ENCODE peak calls at places on chromosomes 3 and 15, in seven cellular contexts. One of them, this sample, is unnamed.

GRCh38 chr15:63553388-63553791 is 43.8 kb upstream of the FBXL22 start:
- DNase-seq in dorsolateral prefrontal cortex: no peak
- DNase-seq in EL: peak
- DNase-seq in midbrain: peak
- DNase-seq in HuH-7: no peak
- DNase-seq in AML-193: peak
- DNase-seq in fibroblast of lung: peak
- DNase-seq in this sample: peak

GRCh38 chr15:45831787-45832186 is 197.0 kb downstream of the SQOR start:
- DNase-seq in HuH-7: no peak
- DNase-seq in dorsolateral prefrontal cortex: no peak
- DNase-seq in EL: no peak
- DNase-seq in fibroblast of lung: no peak
- DNase-seq in AML-193: no peak
- DNase-seq in midbrain: no peak
- DNase-seq in this sample: no peak

GRCh38 chr15:62568004-62568403 is 402.9 kb upstream of the C2CD4B start:
- DNase-seq in EL: no peak
- DNase-seq in fibroblast of lung: no peak
- DNase-seq in midbrain: no peak
- DNase-seq in AML-193: no peak
- DNase-seq in HuH-7: no peak
- DNase-seq in dorsolateral prefrontal cortex: no peak
- DNase-seq in this sample: no peak

GRCh38 chr3:77303943-77304778 is 264.3 kb downstream of the ROBO2 start:
- DNase-seq in EL: no peak
- DNase-seq in midbrain: no peak
- DNase-seq in fibroblast of lung: no peak
- DNase-seq in dorsolateral prefrontal cortex: no peak
- DNase-seq in HuH-7: no peak
- DNase-seq in AML-193: no peak
- DNase-seq in this sample: peak

GRCh38 chr3:50405249-50405648 is 45.9 kb upstream of the TMEM115 start:
- DNase-seq in midbrain: no peak
- DNase-seq in fibroblast of lung: peak
- DNase-seq in HuH-7: peak
- DNase-seq in dorsolateral prefrontal cortex: no peak
- DNase-seq in EL: no peak
- DNase-seq in AML-193: no peak
- DNase-seq in this sample: no peak

GRCh38 chr3:122992628-122993570 is 34.7 kb downstream of the SEMA5B start:
- DNase-seq in HuH-7: no peak
- DNase-seq in EL: no peak
- DNase-seq in midbrain: peak
- DNase-seq in AML-193: no peak
- DNase-seq in dorsolateral prefrontal cortex: peak
- DNase-seq in fibroblast of lung: no peak
- DNase-seq in this sample: peak

GRCh38 chr3:42600958-42601675 is 631 bp downstream of the NKTR start:
- DNase-seq in HuH-7: peak
- DNase-seq in midbrain: peak
- DNase-seq in EL: peak
- DNase-seq in AML-193: peak
- DNase-seq in dorsolateral prefrontal cortex: no peak
- DNase-seq in fibroblast of lung: peak
- DNase-seq in this sample: no peak

GRCh38 chr3:125591116-125591755 is 4.1 kb downstream of the OSBPL11 start:
- DNase-seq in dorsolateral prefrontal cortex: no peak
- DNase-seq in fibroblast of lung: no peak
- DNase-seq in AML-193: no peak
- DNase-seq in EL: peak
- DNase-seq in midbrain: peak
- DNase-seq in HuH-7: no peak
- DNase-seq in this sample: no peak

GRCh38 chr3:77411334-77411733 is 371.4 kb downstream of the ROBO2 start:
- DNase-seq in HuH-7: no peak
- DNase-seq in AML-193: no peak
- DNase-seq in dorsolateral prefrontal cortex: no peak
- DNase-seq in fibroblast of lung: no peak
- DNase-seq in midbrain: no peak
- DNase-seq in EL: peak
- DNase-seq in this sample: no peak

GRCh38 chr15:90885432-90886290 is 1.4 kb downstream of the FES start:
- DNase-seq in midbrain: peak
- DNase-seq in AML-193: peak
- DNase-seq in dorsolateral prefrontal cortex: peak
- DNase-seq in HuH-7: peak
- DNase-seq in EL: peak
- DNase-seq in fibroblast of lung: peak
- DNase-seq in this sample: no peak

GRCh38 chr3:104687362-104687761 is 679.3 kb upstream of the ALCAM start:
- DNase-seq in AML-193: no peak
- DNase-seq in fibroblast of lung: no peak
- DNase-seq in dorsolateral prefrontal cortex: no peak
- DNase-seq in HuH-7: peak
- DNase-seq in midbrain: no peak
- DNase-seq in EL: no peak
- DNase-seq in this sample: no peak

GRCh38 chr15:67892559-67893377 is 52.9 kb upstream of the RNU6-1 start:
- DNase-seq in dorsolateral prefrontal cortex: no peak
- DNase-seq in HuH-7: no peak
- DNase-seq in AML-193: no peak
- DNase-seq in fibroblast of lung: peak
- DNase-seq in EL: no peak
- DNase-seq in midbrain: no peak
- DNase-seq in this sample: no peak

GRCh38 chr3:27591811-27592210 is 107.6 kb upstream of the SLC4A7 start:
- DNase-seq in AML-193: no peak
- DNase-seq in fibroblast of lung: no peak
- DNase-seq in EL: no peak
- DNase-seq in dorsolateral prefrontal cortex: no peak
- DNase-seq in HuH-7: no peak
- DNase-seq in midbrain: no peak
- DNase-seq in this sample: no peak

GRCh38 chr3:155753038-155753647 is 8.3 kb upstream of the PLCH1 start:
- DNase-seq in midbrain: no peak
- DNase-seq in fibroblast of lung: peak
- DNase-seq in HuH-7: no peak
- DNase-seq in EL: peak
- DNase-seq in AML-193: peak
- DNase-seq in dorsolateral prefrontal cortex: no peak
- DNase-seq in this sample: peak

GRCh38 chr3:52534281-52535183 is 875 bp upstream of the NT5DC2 start:
- DNase-seq in midbrain: no peak
- DNase-seq in AML-193: no peak
- DNase-seq in HuH-7: no peak
- DNase-seq in fibroblast of lung: peak
- DNase-seq in EL: peak
- DNase-seq in dorsolateral prefrontal cortex: peak
- DNase-seq in this sample: no peak

GRCh38 chr3:5122741-5123706 is 932 bp downstream of the ARL8B start:
- DNase-seq in EL: peak
- DNase-seq in fibroblast of lung: peak
- DNase-seq in midbrain: peak
- DNase-seq in AML-193: peak
- DNase-seq in dorsolateral prefrontal cortex: peak
- DNase-seq in HuH-7: peak
- DNase-seq in this sample: no peak

GRCh38 chr3:98617841-98618240 is 24.4 kb upstream of the CPOX start:
- DNase-seq in midbrain: no peak
- DNase-seq in HuH-7: no peak
- DNase-seq in AML-193: no peak
- DNase-seq in fibroblast of lung: no peak
- DNase-seq in dorsolateral prefrontal cortex: no peak
- DNase-seq in EL: no peak
- DNase-seq in this sample: no peak

GRCh38 chr3:129625071-129625874 is 18.8 kb upstream of the PLXND1 start:
- DNase-seq in midbrain: no peak
- DNase-seq in dorsolateral prefrontal cortex: no peak
- DNase-seq in fibroblast of lung: no peak
- DNase-seq in EL: peak
- DNase-seq in AML-193: no peak
- DNase-seq in HuH-7: peak
- DNase-seq in this sample: no peak

GRCh38 chr3:56771376-56771775 is 30.4 kb downstream of the ARHGEF3 start:
- DNase-seq in fibroblast of lung: no peak
- DNase-seq in AML-193: no peak
- DNase-seq in dorsolateral prefrontal cortex: no peak
- DNase-seq in EL: no peak
- DNase-seq in HuH-7: no peak
- DNase-seq in midbrain: no peak
- DNase-seq in this sample: no peak

GRCh38 chr3:37902674-37903073 is 41.0 kb downstream of the CTDSPL start:
- DNase-seq in HuH-7: no peak
- DNase-seq in dorsolateral prefrontal cortex: no peak
- DNase-seq in fibroblast of lung: no peak
- DNase-seq in AML-193: no peak
- DNase-seq in midbrain: no peak
- DNase-seq in EL: no peak
- DNase-seq in this sample: no peak

GRCh38 chr15:78110096-78110495 is 17.7 kb downstream of the SH2D7 start:
- DNase-seq in EL: no peak
- DNase-seq in midbrain: no peak
- DNase-seq in HuH-7: no peak
- DNase-seq in dorsolateral prefrontal cortex: no peak
- DNase-seq in AML-193: no peak
- DNase-seq in fibroblast of lung: no peak
- DNase-seq in this sample: no peak

GRCh38 chr3:21310176-21310575 is 440.8 kb downstream of the ZNF385D start:
- DNase-seq in fibroblast of lung: no peak
- DNase-seq in HuH-7: no peak
- DNase-seq in AML-193: no peak
- DNase-seq in dorsolateral prefrontal cortex: no peak
- DNase-seq in EL: peak
- DNase-seq in midbrain: no peak
- DNase-seq in this sample: no peak

GRCh38 chr3:72533584-72534473 is 314.4 kb downstream of the SHQ1 start:
- DNase-seq in dorsolateral prefrontal cortex: no peak
- DNase-seq in fibroblast of lung: no peak
- DNase-seq in HuH-7: no peak
- DNase-seq in EL: no peak
- DNase-seq in AML-193: peak
- DNase-seq in midbrain: no peak
- DNase-seq in this sample: no peak

GRCh38 chr15:34984884-34985630 is 3.0 kb downstream of the ZNF770 start:
- DNase-seq in AML-193: peak
- DNase-seq in HuH-7: no peak
- DNase-seq in EL: no peak
- DNase-seq in fibroblast of lung: peak
- DNase-seq in dorsolateral prefrontal cortex: no peak
- DNase-seq in midbrain: no peak
- DNase-seq in this sample: no peak

GRCh38 chr3:186965141-186965879 is 35.0 kb downstream of the ST6GAL1 start:
- DNase-seq in fibroblast of lung: peak
- DNase-seq in dorsolateral prefrontal cortex: no peak
- DNase-seq in HuH-7: no peak
- DNase-seq in AML-193: no peak
- DNase-seq in EL: peak
- DNase-seq in midbrain: no peak
- DNase-seq in this sample: no peak

GRCh38 chr15:99958426-99959097 is 225.3 kb upstream of the LYSMD4 start:
- DNase-seq in HuH-7: peak
- DNase-seq in fibroblast of lung: no peak
- DNase-seq in AML-193: no peak
- DNase-seq in EL: no peak
- DNase-seq in midbrain: no peak
- DNase-seq in dorsolateral prefrontal cortex: no peak
- DNase-seq in this sample: no peak

GRCh38 chr15:73955326-73955725 is 29.1 kb downstream of the LOXL1 start:
- DNase-seq in HuH-7: no peak
- DNase-seq in midbrain: no peak
- DNase-seq in EL: no peak
- DNase-seq in fibroblast of lung: no peak
- DNase-seq in AML-193: no peak
- DNase-seq in dorsolateral prefrontal cortex: no peak
- DNase-seq in this sample: no peak

GRCh38 chr3:187012609-187013051 is 82.3 kb downstream of the ST6GAL1 start:
- DNase-seq in midbrain: no peak
- DNase-seq in fibroblast of lung: no peak
- DNase-seq in EL: peak
- DNase-seq in AML-193: no peak
- DNase-seq in dorsolateral prefrontal cortex: no peak
- DNase-seq in HuH-7: no peak
- DNase-seq in this sample: no peak

GRCh38 chr15:39184701-39185390 is 396.0 kb upstream of the THBS1 start:
- DNase-seq in dorsolateral prefrontal cortex: no peak
- DNase-seq in HuH-7: no peak
- DNase-seq in EL: no peak
- DNase-seq in fibroblast of lung: no peak
- DNase-seq in AML-193: no peak
- DNase-seq in midbrain: no peak
- DNase-seq in this sample: no peak

GRCh38 chr3:110378481-110378880 is 693.1 kb upstream of the NECTIN3 start:
- DNase-seq in HuH-7: no peak
- DNase-seq in EL: peak
- DNase-seq in midbrain: no peak
- DNase-seq in fibroblast of lung: peak
- DNase-seq in dorsolateral prefrontal cortex: no peak
- DNase-seq in AML-193: no peak
- DNase-seq in this sample: no peak

GRCh38 chr3:69197922-69198540 is 75.6 kb upstream of the LMOD3 start:
- DNase-seq in midbrain: no peak
- DNase-seq in EL: no peak
- DNase-seq in dorsolateral prefrontal cortex: no peak
- DNase-seq in HuH-7: no peak
- DNase-seq in AML-193: no peak
- DNase-seq in fibroblast of lung: no peak
- DNase-seq in this sample: no peak

GRCh38 chr15:31238906-31239305 is 87.7 kb upstream of the KLF13 start:
- DNase-seq in HuH-7: no peak
- DNase-seq in AML-193: no peak
- DNase-seq in dorsolateral prefrontal cortex: no peak
- DNase-seq in fibroblast of lung: no peak
- DNase-seq in midbrain: no peak
- DNase-seq in EL: no peak
- DNase-seq in this sample: no peak

GRCh38 chr3:186570096-186570940 is at the start of gene DNAJB11:
- DNase-seq in AML-193: peak
- DNase-seq in HuH-7: peak
- DNase-seq in midbrain: peak
- DNase-seq in dorsolateral prefrontal cortex: peak
- DNase-seq in fibroblast of lung: peak
- DNase-seq in EL: peak
- DNase-seq in this sample: peak

GRCh38 chr3:29026959-29027358 is 253.9 kb upstream of the RBMS3 start:
- DNase-seq in AML-193: no peak
- DNase-seq in HuH-7: no peak
- DNase-seq in fibroblast of lung: peak
- DNase-seq in EL: no peak
- DNase-seq in dorsolateral prefrontal cortex: no peak
- DNase-seq in midbrain: no peak
- DNase-seq in this sample: no peak

GRCh38 chr15:84816694-84817460 is at the start of gene ALPK3:
- DNase-seq in HuH-7: no peak
- DNase-seq in AML-193: no peak
- DNase-seq in dorsolateral prefrontal cortex: peak
- DNase-seq in fibroblast of lung: no peak
- DNase-seq in EL: no peak
- DNase-seq in midbrain: no peak
- DNase-seq in this sample: no peak

GRCh38 chr15:92104069-92104468 is 250.6 kb downstream of the SLCO3A1 start:
- DNase-seq in dorsolateral prefrontal cortex: no peak
- DNase-seq in midbrain: no peak
- DNase-seq in HuH-7: no peak
- DNase-seq in fibroblast of lung: no peak
- DNase-seq in EL: no peak
- DNase-seq in AML-193: no peak
- DNase-seq in this sample: no peak

GRCh38 chr3:153350420-153350819 is 188.4 kb downstream of the RAP2B start:
- DNase-seq in EL: peak
- DNase-seq in dorsolateral prefrontal cortex: no peak
- DNase-seq in fibroblast of lung: peak
- DNase-seq in midbrain: no peak
- DNase-seq in HuH-7: peak
- DNase-seq in AML-193: no peak
- DNase-seq in this sample: no peak

GRCh38 chr15:94858449-94858848 is 627.1 kb downstream of the MCTP2 start:
- DNase-seq in HuH-7: no peak
- DNase-seq in midbrain: no peak
- DNase-seq in fibroblast of lung: no peak
- DNase-seq in EL: no peak
- DNase-seq in AML-193: no peak
- DNase-seq in dorsolateral prefrontal cortex: no peak
- DNase-seq in this sample: no peak

This sample was measured in NCI-H446 treated with DMSO at 0.1 percent for 48 hours.